ENCODE peak calls at places on chromosomes 12 and 14, in four cellular contexts. W is foreskin fibroblast, D is NCI-H460, H is MG63. Q is an unnamed sample.

GRCh38 chr14:63663428-63664142 is 21.9 kb upstream of the WDR89 start:
- DNase-seq in W (peak; percentile 17), D (no peak), H (peak; percentile 6), Q (no peak)

GRCh38 chr12:38911611-38912010 is 6.2 kb upstream of the CPNE8 start:
- DNase-seq in H (no peak), D (no peak), W (no peak), Q (no peak)

GRCh38 chr14:93957333-93957710 is 19.0 kb downstream of the ASB2 start:
- DNase-seq in H (no peak), D (no peak), W (no peak), Q (no peak)

GRCh38 chr12:54439521-54440255 is 20.6 kb upstream of the ITGA5 start:
- DNase-seq in W (peak; percentile 87), D (peak; percentile 65), H (no peak), Q (no peak)

GRCh38 chr12:22474970-22475720 is 69.2 kb downstream of the C2CD5 start:
- DNase-seq in D (no peak), H (no peak), W (peak; percentile 20), Q (no peak)

GRCh38 chr14:68715032-68715924 is 77.6 kb downstream of the ZFP36L1 start:
- DNase-seq in W (peak; percentile 25), D (no peak), H (no peak), Q (no peak)

GRCh38 chr12:95515197-95515596 is 36.1 kb downstream of the USP44 start:
- DNase-seq in W (no peak), H (no peak), D (no peak), Q (no peak)

GRCh38 chr12:78146365-78146772 is 315.7 kb downstream of the NAV3 start:
- DNase-seq in H (no peak), W (peak; percentile 65), D (peak; percentile 34), Q (no peak)

GRCh38 chr12:97063292-97063935 is 156.4 kb downstream of the NEDD1 start:
- DNase-seq in W (no peak), D (no peak), H (no peak), Q (no peak)

GRCh38 chr14:106185837-106186233 is 659.5 kb downstream of the TMEM121 start:
- DNase-seq in D (no peak), H (no peak), W (no peak), Q (no peak)

GRCh38 chr12:117228239-117228638 is 38.0 kb upstream of the FBXO21 start:
- DNase-seq in H (no peak), W (no peak), D (no peak), Q (no peak)

GRCh38 chr12:107515446-107515958 is 170.1 kb upstream of the PWP1 start:
- DNase-seq in D (no peak), W (peak; percentile 86), H (peak; percentile 96), Q (peak; percentile 42)

GRCh38 chr14:34539407-34540180 is at the start of gene EAPP:
- DNase-seq in D (peak; percentile 97), H (peak; percentile 93), W (peak; percentile 99), Q (peak; percentile 98)

GRCh38 chr12:71124833-71125460 is 32.9 kb downstream of the TSPAN8 start:
- DNase-seq in D (no peak), W (no peak), H (no peak), Q (no peak)

GRCh38 chr12:54019111-54019811 is 9.0 kb upstream of the HOXC6 start:
- DNase-seq in W (no peak), H (peak; percentile 63), D (no peak), Q (no peak)

GRCh38 chr14:76928301-76928700 is 100.2 kb downstream of the IRF2BPL start:
- DNase-seq in W (no peak), D (no peak), H (no peak), Q (no peak)

Q was measured in ecto neural progenitor cell.